ENCODE peak calls at places on chromosomes 6 and 20, in nine cellular contexts. One of them, this sample, is unnamed.

GRCh38 chr6:52517502-52518278 is 59.2 kb downstream of the TRAM2 start:
- DNase-seq in glutamatergic neuron: peak
- DNase-seq in NCI-H748 treated with DMSO at 0.1 percent for 48 hours: no peak
- DNase-seq in central memory CD4-positive, alpha-beta T cell: no peak
- DNase-seq in type B pancreatic cell: no peak
- DNase-seq in ACHN: peak
- DNase-seq in stimulated activated naive CD8-positive, alpha-beta T cell treated with anti-CD3 and anti-CD28 coated beads, Interleukin-15, Interleukin-2, amounts not matched to agents 100 U/mL and 50 U/mL, for 24 hours: peak
- DNase-seq in activated T-helper 1 cell treated with anti-CD3 and anti-CD28 coated beads, Interleukin-12 subunit alpha, Interleukin-12 subunit beta, Interleukin-2, Interleukin-4 antibody, amounts not matched to agents 30 ng/mL and 10 ng/mL and 1 ng/mL, durations not matched to agents 14 hours and 24 hours and 36 hours: peak
- DNase-seq in C1 segment of cervical spinal cord: peak
- DNase-seq in this sample: peak

GRCh38 chr6:149043476-149044130 is 273.9 kb upstream of the TAB2 start:
- DNase-seq in glutamatergic neuron: peak
- DNase-seq in NCI-H748 treated with DMSO at 0.1 percent for 48 hours: no peak
- DNase-seq in central memory CD4-positive, alpha-beta T cell: no peak
- DNase-seq in type B pancreatic cell: no peak
- DNase-seq in ACHN: peak
- DNase-seq in stimulated activated naive CD8-positive, alpha-beta T cell treated with anti-CD3 and anti-CD28 coated beads, Interleukin-15, Interleukin-2, amounts not matched to agents 100 U/mL and 50 U/mL, for 24 hours: peak
- DNase-seq in activated T-helper 1 cell treated with anti-CD3 and anti-CD28 coated beads, Interleukin-12 subunit alpha, Interleukin-12 subunit beta, Interleukin-2, Interleukin-4 antibody, amounts not matched to agents 30 ng/mL and 10 ng/mL and 1 ng/mL, durations not matched to agents 14 hours and 24 hours and 36 hours: no peak
- DNase-seq in C1 segment of cervical spinal cord: no peak
- DNase-seq in this sample: no peak

GRCh38 chr20:45833883-45834796 is 541 bp downstream of the SNX21 start:
- DNase-seq in glutamatergic neuron: peak
- DNase-seq in NCI-H748 treated with DMSO at 0.1 percent for 48 hours: peak
- DNase-seq in central memory CD4-positive, alpha-beta T cell: peak
- DNase-seq in type B pancreatic cell: peak
- DNase-seq in ACHN: peak
- DNase-seq in stimulated activated naive CD8-positive, alpha-beta T cell treated with anti-CD3 and anti-CD28 coated beads, Interleukin-15, Interleukin-2, amounts not matched to agents 100 U/mL and 50 U/mL, for 24 hours: peak
- DNase-seq in activated T-helper 1 cell treated with anti-CD3 and anti-CD28 coated beads, Interleukin-12 subunit alpha, Interleukin-12 subunit beta, Interleukin-2, Interleukin-4 antibody, amounts not matched to agents 30 ng/mL and 10 ng/mL and 1 ng/mL, durations not matched to agents 14 hours and 24 hours and 36 hours: peak
- DNase-seq in C1 segment of cervical spinal cord: peak
- DNase-seq in this sample: peak

GRCh38 chr6:72245565-72245964 is 359.2 kb downstream of the RIMS1 start:
- DNase-seq in glutamatergic neuron: no peak
- DNase-seq in NCI-H748 treated with DMSO at 0.1 percent for 48 hours: peak
- DNase-seq in central memory CD4-positive, alpha-beta T cell: no peak
- DNase-seq in type B pancreatic cell: no peak
- DNase-seq in ACHN: peak
- DNase-seq in stimulated activated naive CD8-positive, alpha-beta T cell treated with anti-CD3 and anti-CD28 coated beads, Interleukin-15, Interleukin-2, amounts not matched to agents 100 U/mL and 50 U/mL, for 24 hours: no peak
- DNase-seq in activated T-helper 1 cell treated with anti-CD3 and anti-CD28 coated beads, Interleukin-12 subunit alpha, Interleukin-12 subunit beta, Interleukin-2, Interleukin-4 antibody, amounts not matched to agents 30 ng/mL and 10 ng/mL and 1 ng/mL, durations not matched to agents 14 hours and 24 hours and 36 hours: no peak
- DNase-seq in C1 segment of cervical spinal cord: no peak
- DNase-seq in this sample: no peak

GRCh38 chr6:132115714-132116366 is 164.7 kb upstream of the CCN2 start:
- DNase-seq in glutamatergic neuron: no peak
- DNase-seq in NCI-H748 treated with DMSO at 0.1 percent for 48 hours: no peak
- DNase-seq in central memory CD4-positive, alpha-beta T cell: no peak
- DNase-seq in type B pancreatic cell: no peak
- DNase-seq in ACHN: no peak
- DNase-seq in stimulated activated naive CD8-positive, alpha-beta T cell treated with anti-CD3 and anti-CD28 coated beads, Interleukin-15, Interleukin-2, amounts not matched to agents 100 U/mL and 50 U/mL, for 24 hours: no peak
- DNase-seq in activated T-helper 1 cell treated with anti-CD3 and anti-CD28 coated beads, Interleukin-12 subunit alpha, Interleukin-12 subunit beta, Interleukin-2, Interleukin-4 antibody, amounts not matched to agents 30 ng/mL and 10 ng/mL and 1 ng/mL, durations not matched to agents 14 hours and 24 hours and 36 hours: no peak
- DNase-seq in C1 segment of cervical spinal cord: no peak
- DNase-seq in this sample: no peak

GRCh38 chr20:62025832-62026563 is 39.7 kb downstream of the TAF4 start:
- DNase-seq in glutamatergic neuron: no peak
- DNase-seq in NCI-H748 treated with DMSO at 0.1 percent for 48 hours: no peak
- DNase-seq in central memory CD4-positive, alpha-beta T cell: peak
- DNase-seq in type B pancreatic cell: no peak
- DNase-seq in ACHN: no peak
- DNase-seq in stimulated activated naive CD8-positive, alpha-beta T cell treated with anti-CD3 and anti-CD28 coated beads, Interleukin-15, Interleukin-2, amounts not matched to agents 100 U/mL and 50 U/mL, for 24 hours: no peak
- DNase-seq in activated T-helper 1 cell treated with anti-CD3 and anti-CD28 coated beads, Interleukin-12 subunit alpha, Interleukin-12 subunit beta, Interleukin-2, Interleukin-4 antibody, amounts not matched to agents 30 ng/mL and 10 ng/mL and 1 ng/mL, durations not matched to agents 14 hours and 24 hours and 36 hours: no peak
- DNase-seq in C1 segment of cervical spinal cord: no peak
- DNase-seq in this sample: no peak

GRCh38 chr6:45677381-45677992 is 299.8 kb upstream of the SUPT3H start:
- DNase-seq in glutamatergic neuron: no peak
- DNase-seq in NCI-H748 treated with DMSO at 0.1 percent for 48 hours: no peak
- DNase-seq in central memory CD4-positive, alpha-beta T cell: peak
- DNase-seq in type B pancreatic cell: no peak
- DNase-seq in ACHN: peak
- DNase-seq in stimulated activated naive CD8-positive, alpha-beta T cell treated with anti-CD3 and anti-CD28 coated beads, Interleukin-15, Interleukin-2, amounts not matched to agents 100 U/mL and 50 U/mL, for 24 hours: peak
- DNase-seq in activated T-helper 1 cell treated with anti-CD3 and anti-CD28 coated beads, Interleukin-12 subunit alpha, Interleukin-12 subunit beta, Interleukin-2, Interleukin-4 antibody, amounts not matched to agents 30 ng/mL and 10 ng/mL and 1 ng/mL, durations not matched to agents 14 hours and 24 hours and 36 hours: peak
- DNase-seq in C1 segment of cervical spinal cord: peak
- DNase-seq in this sample: no peak

GRCh38 chr20:34369265-34369664 is 6.2 kb downstream of the ITCH start:
- DNase-seq in glutamatergic neuron: no peak
- DNase-seq in NCI-H748 treated with DMSO at 0.1 percent for 48 hours: no peak
- DNase-seq in central memory CD4-positive, alpha-beta T cell: no peak
- DNase-seq in type B pancreatic cell: no peak
- DNase-seq in ACHN: no peak
- DNase-seq in stimulated activated naive CD8-positive, alpha-beta T cell treated with anti-CD3 and anti-CD28 coated beads, Interleukin-15, Interleukin-2, amounts not matched to agents 100 U/mL and 50 U/mL, for 24 hours: no peak
- DNase-seq in activated T-helper 1 cell treated with anti-CD3 and anti-CD28 coated beads, Interleukin-12 subunit alpha, Interleukin-12 subunit beta, Interleukin-2, Interleukin-4 antibody, amounts not matched to agents 30 ng/mL and 10 ng/mL and 1 ng/mL, durations not matched to agents 14 hours and 24 hours and 36 hours: peak
- DNase-seq in C1 segment of cervical spinal cord: no peak
- DNase-seq in this sample: no peak

GRCh38 chr6:45445749-45446454 is 68.2 kb upstream of the SUPT3H start:
- DNase-seq in glutamatergic neuron: no peak
- DNase-seq in NCI-H748 treated with DMSO at 0.1 percent for 48 hours: peak
- DNase-seq in central memory CD4-positive, alpha-beta T cell: no peak
- DNase-seq in type B pancreatic cell: no peak
- DNase-seq in ACHN: peak
- DNase-seq in stimulated activated naive CD8-positive, alpha-beta T cell treated with anti-CD3 and anti-CD28 coated beads, Interleukin-15, Interleukin-2, amounts not matched to agents 100 U/mL and 50 U/mL, for 24 hours: peak
- DNase-seq in activated T-helper 1 cell treated with anti-CD3 and anti-CD28 coated beads, Interleukin-12 subunit alpha, Interleukin-12 subunit beta, Interleukin-2, Interleukin-4 antibody, amounts not matched to agents 30 ng/mL and 10 ng/mL and 1 ng/mL, durations not matched to agents 14 hours and 24 hours and 36 hours: no peak
- DNase-seq in C1 segment of cervical spinal cord: peak
- DNase-seq in this sample: peak

GRCh38 chr6:2222275-2222842 is 23.0 kb downstream of the GMDS start:
- DNase-seq in glutamatergic neuron: no peak
- DNase-seq in NCI-H748 treated with DMSO at 0.1 percent for 48 hours: peak
- DNase-seq in central memory CD4-positive, alpha-beta T cell: no peak
- DNase-seq in type B pancreatic cell: no peak
- DNase-seq in ACHN: no peak
- DNase-seq in stimulated activated naive CD8-positive, alpha-beta T cell treated with anti-CD3 and anti-CD28 coated beads, Interleukin-15, Interleukin-2, amounts not matched to agents 100 U/mL and 50 U/mL, for 24 hours: no peak
- DNase-seq in activated T-helper 1 cell treated with anti-CD3 and anti-CD28 coated beads, Interleukin-12 subunit alpha, Interleukin-12 subunit beta, Interleukin-2, Interleukin-4 antibody, amounts not matched to agents 30 ng/mL and 10 ng/mL and 1 ng/mL, durations not matched to agents 14 hours and 24 hours and 36 hours: no peak
- DNase-seq in C1 segment of cervical spinal cord: no peak
- DNase-seq in this sample: no peak

GRCh38 chr6:43310137-43310536 is 1.5 kb upstream of the CRIP3 start:
- DNase-seq in glutamatergic neuron: no peak
- DNase-seq in NCI-H748 treated with DMSO at 0.1 percent for 48 hours: no peak
- DNase-seq in central memory CD4-positive, alpha-beta T cell: no peak
- DNase-seq in type B pancreatic cell: no peak
- DNase-seq in ACHN: no peak
- DNase-seq in stimulated activated naive CD8-positive, alpha-beta T cell treated with anti-CD3 and anti-CD28 coated beads, Interleukin-15, Interleukin-2, amounts not matched to agents 100 U/mL and 50 U/mL, for 24 hours: no peak
- DNase-seq in activated T-helper 1 cell treated with anti-CD3 and anti-CD28 coated beads, Interleukin-12 subunit alpha, Interleukin-12 subunit beta, Interleukin-2, Interleukin-4 antibody, amounts not matched to agents 30 ng/mL and 10 ng/mL and 1 ng/mL, durations not matched to agents 14 hours and 24 hours and 36 hours: no peak
- DNase-seq in C1 segment of cervical spinal cord: no peak
- DNase-seq in this sample: no peak

GRCh38 chr20:23637282-23638221 is at the start of gene CST3:
- DNase-seq in glutamatergic neuron: peak
- DNase-seq in NCI-H748 treated with DMSO at 0.1 percent for 48 hours: peak
- DNase-seq in central memory CD4-positive, alpha-beta T cell: no peak
- DNase-seq in type B pancreatic cell: peak
- DNase-seq in ACHN: peak
- DNase-seq in stimulated activated naive CD8-positive, alpha-beta T cell treated with anti-CD3 and anti-CD28 coated beads, Interleukin-15, Interleukin-2, amounts not matched to agents 100 U/mL and 50 U/mL, for 24 hours: peak
- DNase-seq in activated T-helper 1 cell treated with anti-CD3 and anti-CD28 coated beads, Interleukin-12 subunit alpha, Interleukin-12 subunit beta, Interleukin-2, Interleukin-4 antibody, amounts not matched to agents 30 ng/mL and 10 ng/mL and 1 ng/mL, durations not matched to agents 14 hours and 24 hours and 36 hours: no peak
- DNase-seq in C1 segment of cervical spinal cord: peak
- DNase-seq in this sample: peak

GRCh38 chr6:12060780-12061619 is 48.9 kb downstream of the HIVEP1 start:
- DNase-seq in glutamatergic neuron: peak
- DNase-seq in NCI-H748 treated with DMSO at 0.1 percent for 48 hours: peak
- DNase-seq in central memory CD4-positive, alpha-beta T cell: peak
- DNase-seq in type B pancreatic cell: no peak
- DNase-seq in ACHN: peak
- DNase-seq in stimulated activated naive CD8-positive, alpha-beta T cell treated with anti-CD3 and anti-CD28 coated beads, Interleukin-15, Interleukin-2, amounts not matched to agents 100 U/mL and 50 U/mL, for 24 hours: peak
- DNase-seq in activated T-helper 1 cell treated with anti-CD3 and anti-CD28 coated beads, Interleukin-12 subunit alpha, Interleukin-12 subunit beta, Interleukin-2, Interleukin-4 antibody, amounts not matched to agents 30 ng/mL and 10 ng/mL and 1 ng/mL, durations not matched to agents 14 hours and 24 hours and 36 hours: peak
- DNase-seq in C1 segment of cervical spinal cord: peak
- DNase-seq in this sample: peak

GRCh38 chr6:53837875-53838806 is 43.3 kb downstream of the LRRC1 start:
- DNase-seq in glutamatergic neuron: no peak
- DNase-seq in NCI-H748 treated with DMSO at 0.1 percent for 48 hours: peak
- DNase-seq in central memory CD4-positive, alpha-beta T cell: no peak
- DNase-seq in type B pancreatic cell: no peak
- DNase-seq in ACHN: no peak
- DNase-seq in stimulated activated naive CD8-positive, alpha-beta T cell treated with anti-CD3 and anti-CD28 coated beads, Interleukin-15, Interleukin-2, amounts not matched to agents 100 U/mL and 50 U/mL, for 24 hours: no peak
- DNase-seq in activated T-helper 1 cell treated with anti-CD3 and anti-CD28 coated beads, Interleukin-12 subunit alpha, Interleukin-12 subunit beta, Interleukin-2, Interleukin-4 antibody, amounts not matched to agents 30 ng/mL and 10 ng/mL and 1 ng/mL, durations not matched to agents 14 hours and 24 hours and 36 hours: no peak
- DNase-seq in C1 segment of cervical spinal cord: peak
- DNase-seq in this sample: no peak

GRCh38 chr6:153591165-153591564 is 447.9 kb upstream of the OPRM1 start:
- DNase-seq in glutamatergic neuron: no peak
- DNase-seq in NCI-H748 treated with DMSO at 0.1 percent for 48 hours: no peak
- DNase-seq in central memory CD4-positive, alpha-beta T cell: no peak
- DNase-seq in type B pancreatic cell: no peak
- DNase-seq in ACHN: no peak
- DNase-seq in stimulated activated naive CD8-positive, alpha-beta T cell treated with anti-CD3 and anti-CD28 coated beads, Interleukin-15, Interleukin-2, amounts not matched to agents 100 U/mL and 50 U/mL, for 24 hours: no peak
- DNase-seq in activated T-helper 1 cell treated with anti-CD3 and anti-CD28 coated beads, Interleukin-12 subunit alpha, Interleukin-12 subunit beta, Interleukin-2, Interleukin-4 antibody, amounts not matched to agents 30 ng/mL and 10 ng/mL and 1 ng/mL, durations not matched to agents 14 hours and 24 hours and 36 hours: no peak
- DNase-seq in C1 segment of cervical spinal cord: no peak
- DNase-seq in this sample: no peak

GRCh38 chr6:12275084-12275483 is 15.1 kb upstream of the EDN1 start:
- DNase-seq in glutamatergic neuron: no peak
- DNase-seq in NCI-H748 treated with DMSO at 0.1 percent for 48 hours: no peak
- DNase-seq in central memory CD4-positive, alpha-beta T cell: no peak
- DNase-seq in type B pancreatic cell: no peak
- DNase-seq in ACHN: no peak
- DNase-seq in stimulated activated naive CD8-positive, alpha-beta T cell treated with anti-CD3 and anti-CD28 coated beads, Interleukin-15, Interleukin-2, amounts not matched to agents 100 U/mL and 50 U/mL, for 24 hours: no peak
- DNase-seq in activated T-helper 1 cell treated with anti-CD3 and anti-CD28 coated beads, Interleukin-12 subunit alpha, Interleukin-12 subunit beta, Interleukin-2, Interleukin-4 antibody, amounts not matched to agents 30 ng/mL and 10 ng/mL and 1 ng/mL, durations not matched to agents 14 hours and 24 hours and 36 hours: no peak
- DNase-seq in C1 segment of cervical spinal cord: no peak
- DNase-seq in this sample: no peak